ENCODE peak calls at places on chromosomes 1 and 21, in nine cellular contexts. P is stomach, B is endothelial cell of umbilical vein, M is body of pancreas, H is ovary, O is gastrocnemius medialis, U is prostate gland, V is suprapubic skin, K is testis. D is an unnamed sample. For H3K4me1 and H3K27me3, the result is how much of the 10 kb centered on the place peaks cover.

GRCh38 chr1:64248065-64248464 is 44.6 kb downstream of the UBE2U start:
- DNase-seq in P (no peak), V (no peak), M (no peak), B (no peak), U (no peak), K (no peak), H (no peak), O (no peak), D (no peak)

GRCh38 chr1:60068393-60069045 is 5.1 kb downstream of the C1orf87 start:
- DNase-seq in H (no peak), M (no peak), B (no peak), K (no peak), P (no peak), U (no peak), O (no peak), V (no peak), D (no peak)

GRCh38 chr21:45592208-45592619 is 50.0 kb upstream of the SLC19A1 start:
- DNase-seq in B (no peak), O (no peak), M (no peak), P (no peak), H (no peak), V (peak), K (no peak), U (no peak), D (no peak)

GRCh38 chr1:213491468-213491867 is 440.4 kb downstream of the RPS6KC1 start:
- DNase-seq in U (no peak), V (no peak), M (no peak), H (no peak), O (no peak), P (no peak), B (no peak), K (no peak), D (no peak)

GRCh38 chr1:187848321-187848720 is 1019.6 kb downstream of the PLA2G4A start:
- DNase-seq in U (no peak), V (no peak), M (no peak), B (peak), K (no peak), P (no peak), O (no peak), H (no peak), D (no peak)

GRCh38 chr1:145926706-145927072 is 595 bp downstream of the RBM8A start:
- DNase-seq in V (no peak), U (no peak), P (no peak), H (no peak), M (no peak), K (no peak), B (peak), O (no peak), D (no peak)

GRCh38 chr21:36096398-36097290 is 26.8 kb downstream of the CBR1 start:
- DNase-seq in K (no peak), U (no peak), V (no peak), P (no peak), M (no peak), H (no peak), O (no peak), B (no peak), D (no peak)

GRCh38 chr1:178498896-178499675 is 2.3 kb upstream of the CLEC20A start:
- DNase-seq in H (no peak), V (no peak), B (no peak), O (no peak), P (no peak), K (peak), U (no peak), M (no peak), D (no peak)

GRCh38 chr1:180927841-180928240 is 15.1 kb downstream of the KIAA1614 start:
- DNase-seq in K (no peak), M (no peak), P (no peak), U (no peak), O (no peak), H (no peak), B (no peak), V (no peak), D (peak)

GRCh38 chr1:201468501-201468843 is 516 bp downstream of the PHLDA3 start:
- DNase-seq in U (no peak), H (peak), V (no peak), B (peak), K (peak), M (peak), P (peak), O (no peak), D (no peak)

GRCh38 chr1:147504801-147505303 is 36.4 kb upstream of the BCL9 start:
- DNase-seq in V (no peak), K (peak), O (no peak), M (no peak), U (peak), P (no peak), B (no peak), H (peak), D (peak)

GRCh38 chr1:109283748-109284600 is 1.0 kb upstream of the PSRC1 start:
- DNase-seq in P (no peak), B (no peak), U (no peak), O (no peak), H (no peak), M (no peak), V (no peak), K (no peak), D (no peak)
- TF ChIP-seq POLR2A in P (no peak), B (no peak), U (no peak), O (no peak), H (no peak), M (no peak), V (no peak), K (no peak), D (no peak)

GRCh38 chr1:151010346-151010726 is 2.1 kb downstream of the PRUNE1 start:
- DNase-seq in O (no peak), K (no peak), B (no peak), P (no peak), U (no peak), H (no peak), V (no peak), M (no peak), D (no peak)
- H3K4me1 ChIP-seq in O (under half), K (under half), B (under half), P (half or more), U (under half), H (under half), V (under half), M (half or more), D (half or more)

GRCh38 chr1:2501820-2502119 is 24.6 kb downstream of the PANK4 start:
- DNase-seq in H (no peak), V (no peak), O (no peak), U (no peak), K (no peak), B (no peak), M (no peak), P (no peak), D (no peak)
- H3K27me3 ChIP-seq in H (under half), V (half or more), O (half or more), U (under half), K (under half), B (under half), M (under half), P (half or more), D (under half)

GRCh38 chr1:109426278-109427170 is at the start of gene PSMA5:
- DNase-seq in B (peak), V (peak), O (peak), P (peak), K (peak), M (peak), H (peak), U (peak), D (peak)
- TF ChIP-seq POLR2A in B (peak), V (no peak), O (peak), P (no peak), K (no peak), M (peak), H (peak), U (peak), D (peak)

GRCh38 chr21:29313662-29314408 is 15.1 kb downstream of the BACH1 start:
- DNase-seq in P (no peak), H (no peak), B (peak), K (no peak), V (no peak), M (no peak), U (no peak), O (no peak), D (no peak)

GRCh38 chr21:29316029-29316742 is 17.5 kb downstream of the BACH1 start:
- DNase-seq in B (no peak), M (no peak), O (no peak), H (no peak), K (no peak), V (no peak), U (no peak), P (no peak), D (no peak)

GRCh38 chr21:29318354-29318753 is 19.6 kb downstream of the BACH1 start:
- DNase-seq in O (no peak), P (no peak), U (no peak), B (no peak), K (no peak), H (no peak), V (no peak), M (peak), D (peak)

GRCh38 chr21:29315155-29315749 is 16.5 kb downstream of the BACH1 start:
- DNase-seq in B (no peak), H (no peak), P (no peak), V (no peak), U (no peak), K (no peak), O (no peak), M (no peak), D (no peak)

GRCh38 chr21:29316806-29317205 is 18.1 kb downstream of the BACH1 start:
- DNase-seq in B (no peak), H (no peak), V (no peak), U (no peak), M (no peak), P (no peak), O (no peak), K (no peak), D (no peak)
- H3K4me1 ChIP-seq in B (under half), H (under half), V (half or more), U (under half), M (half or more), P (under half), O (half or more), K (under half), D (under half)

DNA sequence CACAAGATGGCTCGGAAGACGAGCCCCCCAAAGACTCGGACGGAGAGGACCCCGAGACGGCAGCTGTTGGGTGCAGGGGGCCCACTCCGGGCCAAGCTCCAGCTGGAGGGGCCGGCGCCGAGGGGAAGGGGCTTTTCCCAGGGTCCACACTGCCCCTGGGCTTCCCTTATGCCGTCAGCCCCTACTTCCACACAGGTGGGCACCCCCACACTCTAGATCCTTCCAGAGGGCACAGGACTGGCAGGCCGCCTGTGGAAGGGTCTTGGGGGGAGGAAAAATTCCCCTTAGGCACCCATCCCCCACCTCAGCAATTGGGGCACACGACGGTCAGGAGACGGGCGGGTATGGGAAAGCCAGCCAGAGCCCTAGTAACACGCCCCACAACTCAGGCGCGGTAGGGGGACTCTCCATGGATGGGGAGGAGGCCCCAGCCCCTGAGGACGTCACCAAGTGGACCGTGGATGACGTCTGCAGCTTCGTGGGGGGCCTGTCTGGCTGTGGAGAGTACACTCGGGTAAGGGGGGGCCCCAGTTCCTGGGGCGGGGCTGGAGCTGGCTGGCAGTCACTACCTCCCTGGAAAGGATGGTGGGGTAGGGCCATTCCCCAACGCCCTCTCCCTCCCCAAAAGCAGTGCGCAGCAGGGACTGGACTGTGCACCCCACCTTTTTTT is 16.1 kb downstream of the NOC2L start:
- DNase-seq in M (no peak), B (no peak), H (peak), O (no peak), V (no peak), K (peak), P (no peak), U (no peak), D (no peak)
- H3K27me3 ChIP-seq in M (under half), B (under half), H (under half), O (under half), V (half or more), K (under half), P (half or more), U (under half), D (under half)

GRCh38 chr1:53945433-53946251 is at the start of gene IFT25:
- DNase-seq in B (peak), U (peak), V (peak), H (peak), P (peak), K (peak), O (peak), M (peak), D (peak)
- TF ChIP-seq POLR2A in B (peak), U (peak), V (no peak), H (peak), P (peak), K (peak), O (peak), M (peak), D (no peak)